ENCODE peak calls at places on chromosomes 11 and 22, in nine cellular contexts. R is PC-3, T is GM23248, N is neural progenitor cell, J is GM23338, O is OCI-LY7, A is HCT116, S is MM.1S, E is SK-N-SH. Y is an unnamed sample. For H3K4me1, the result is how much of the 10 kb centered on the place peaks cover.

GRCh38 chr11:59705281-59705680 is 8.4 kb downstream of the OR10V1 start:
- DNase-seq in S (no peak), E (no peak), N (no peak), O (no peak), R (no peak), J (no peak), A (no peak), T (peak), Y (no peak)

GRCh38 chr11:90476442-90477007 is 253.7 kb upstream of the CHORDC1 start:
- DNase-seq in E (peak), S (peak), A (peak), N (peak), O (peak), T (peak), J (peak), R (peak), Y (peak)

GRCh38 chr22:32712644-32713355 is 88.7 kb upstream of the TIMP3 start:
- DNase-seq in E (no peak), T (peak), R (no peak), O (no peak), A (no peak), N (no peak), S (no peak), J (no peak), Y (no peak)

GRCh38 chr22:47736166-47737034 is 974.0 kb downstream of the TBC1D22A start:
- DNase-seq in R (peak), E (no peak), S (no peak), J (no peak), O (no peak), T (no peak), N (no peak), A (no peak), Y (no peak)

GRCh38 chr11:93905384-93905783 is 55.0 kb upstream of the VSTM5 start:
- DNase-seq in R (peak), S (no peak), J (no peak), A (no peak), N (no peak), T (peak), E (no peak), O (no peak), Y (peak)

GRCh38 chr11:68375337-68375736 is 62.9 kb downstream of the LRP5 start:
- DNase-seq in J (no peak), N (no peak), T (no peak), A (no peak), E (no peak), S (no peak), O (no peak), R (no peak), Y (no peak)

GRCh38 chr22:23789638-23790037 is 2.9 kb downstream of the SMARCB1 start:
- DNase-seq in N (no peak), A (no peak), R (no peak), E (peak), S (no peak), J (no peak), T (no peak), O (peak), Y (no peak)

GRCh38 chr22:41603873-41604332 is 14.3 kb upstream of the PMM1 start:
- DNase-seq in E (no peak), T (no peak), J (no peak), N (no peak), A (no peak), S (peak), O (no peak), R (no peak), Y (no peak)

GRCh38 chr22:41648431-41648830 is 27.3 kb downstream of the XRCC6 start:
- DNase-seq in N (no peak), R (no peak), J (no peak), O (no peak), S (no peak), T (no peak), E (no peak), A (no peak), Y (no peak)

GRCh38 chr11:125579811-125580210 is 10.5 kb downstream of the EI24 start:
- DNase-seq in N (no peak), E (no peak), J (no peak), R (no peak), T (no peak), A (no peak), S (no peak), O (no peak), Y (no peak)

GRCh38 chr11:68436985-68437926 is 23.3 kb upstream of the PPP6R3 start:
- DNase-seq in J (no peak), T (peak), A (no peak), S (no peak), R (peak), O (no peak), N (no peak), E (no peak), Y (no peak)

GRCh38 chr11:46212720-46213119 is 64.7 kb upstream of the CREB3L1 start:
- DNase-seq in R (peak), A (no peak), S (no peak), O (no peak), E (no peak), T (no peak), N (no peak), J (no peak), Y (no peak)
- TF ChIP-seq EZH2phosphoT487 in R (no peak), A (no peak), S (no peak), O (no peak), E (no peak), T (no peak), N (no peak), J (no peak), Y (no peak)

GRCh38 chr11:15764329-15764728 is 592.0 kb downstream of the SOX6 start:
- DNase-seq in S (no peak), N (no peak), E (no peak), T (no peak), A (no peak), J (no peak), R (no peak), O (no peak), Y (no peak)
- H3K4me1 ChIP-seq in S (under half), N (under half), E (under half), T (under half), A (under half), J (under half), R (under half), O (under half), Y (under half)

GRCh38 chr22:19722175-19722914 is 994 bp upstream of the GP1BB start:
- DNase-seq in N (peak), R (no peak), T (no peak), S (no peak), J (peak), A (no peak), O (no peak), E (no peak), Y (no peak)

GRCh38 chr22:19724927-19725661 is 1.8 kb downstream of the GP1BB start:
- DNase-seq in O (no peak), T (no peak), N (no peak), E (no peak), A (no peak), R (no peak), S (no peak), J (no peak), Y (no peak)

GRCh38 chr22:19722915-19723164 is 499 bp upstream of the GP1BB start:
- DNase-seq in E (no peak), A (no peak), J (peak), T (no peak), R (no peak), N (peak), S (no peak), O (no peak), Y (no peak)

GRCh38 chr22:19723990-19724827 is 870 bp downstream of the GP1BB start:
- DNase-seq in S (no peak), T (no peak), N (peak), A (no peak), J (peak), E (no peak), O (peak), R (peak), Y (peak)

GRCh38 chr22:19723165-19723989 is at the start of gene GP1BB:
- DNase-seq in E (no peak), R (peak), J (peak), A (no peak), S (no peak), N (peak), T (no peak), O (no peak), Y (peak)
- H3K4me3 ChIP-seq in E (no peak), R (peak), J (peak), A (peak), S (no peak), N (peak), T (no peak), O (no peak), Y (no peak)

DNA sequence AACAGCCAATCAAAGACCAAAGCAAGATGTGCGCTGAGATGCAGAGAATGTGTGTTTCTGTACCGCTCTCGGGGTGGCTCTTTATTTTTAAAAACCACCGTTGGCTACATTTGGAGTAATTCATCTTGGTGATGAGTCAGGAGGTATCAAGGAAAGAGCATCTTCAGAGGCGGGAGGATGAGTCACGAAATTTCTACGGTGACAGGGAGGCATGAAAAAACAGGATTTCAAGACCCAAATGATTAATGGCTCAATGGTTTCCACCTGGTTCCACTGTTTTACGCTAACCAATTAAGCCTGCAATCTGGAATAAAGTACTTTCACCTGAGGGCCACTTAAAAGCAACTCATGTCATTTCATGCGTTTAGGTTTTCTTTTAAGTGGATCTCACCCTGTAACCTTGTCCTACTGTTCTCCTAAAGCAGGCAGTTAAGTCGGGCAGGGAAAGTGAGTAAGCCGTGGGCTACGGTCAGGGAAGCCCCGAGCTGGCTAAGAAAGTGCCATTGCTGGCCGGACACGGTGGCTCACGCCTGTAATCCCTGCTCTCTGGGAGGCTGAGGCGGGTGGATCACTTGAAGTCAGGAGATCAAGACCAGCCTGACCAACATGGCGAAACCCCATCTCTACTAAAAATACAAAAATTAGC is 74.6 kb downstream of the CELSR1 start:
- DNase-seq in R (peak), N (no peak), A (peak), J (no peak), S (no peak), T (peak), O (no peak), E (no peak), Y (peak)
- TF ChIP-seq EZH2phosphoT487 in R (no peak), N (no peak), A (no peak), J (no peak), S (no peak), T (no peak), O (no peak), E (no peak), Y (no peak)

GRCh38 chr11:120125005-120125404 is 12.9 kb downstream of the TRIM29 start:
- DNase-seq in N (no peak), E (no peak), R (peak), O (no peak), J (no peak), S (no peak), A (peak), T (peak), Y (peak)

GRCh38 chr11:120124355-120124754 is 13.6 kb downstream of the TRIM29 start:
- DNase-seq in A (no peak), J (no peak), S (no peak), N (no peak), T (no peak), O (no peak), E (no peak), R (no peak), Y (no peak)

GRCh38 chr11:120123946-120124345 is 14.0 kb downstream of the TRIM29 start:
- DNase-seq in E (no peak), T (no peak), O (no peak), A (no peak), S (no peak), J (no peak), R (peak), N (no peak), Y (no peak)

GRCh38 chr11:120126543-120126942 is 11.4 kb downstream of the TRIM29 start:
- DNase-seq in J (no peak), O (no peak), E (no peak), T (no peak), A (no peak), N (no peak), S (no peak), R (no peak), Y (no peak)

GRCh38 chr11:120125509-120125908 is 12.4 kb downstream of the TRIM29 start:
- DNase-seq in T (no peak), S (no peak), A (no peak), O (no peak), R (no peak), E (no peak), N (no peak), J (no peak), Y (no peak)
- H3K4me1 ChIP-seq in T (under half), S (under half), A (under half), O (under half), R (half or more), E (under half), N (under half), J (under half), Y (under half)

GRCh38 chr11:92026664-92027063 is 198.0 kb upstream of the FAT3 start:
- DNase-seq in A (no peak), E (no peak), T (no peak), R (no peak), O (no peak), S (no peak), N (no peak), J (no peak), Y (no peak)
- H3K4me3 ChIP-seq in A (no peak), E (no peak), T (no peak), R (no peak), O (no peak), S (no peak), N (no peak), J (peak), Y (no peak)

GRCh38 chr11:77082838-77083552 is 16.2 kb downstream of the CAPN5 start:
- DNase-seq in S (no peak), N (no peak), J (no peak), O (no peak), E (peak), T (peak), A (no peak), R (no peak), Y (no peak)

GRCh38 chr11:77081381-77081851 is 14.6 kb downstream of the CAPN5 start:
- DNase-seq in R (no peak), E (peak), A (no peak), N (no peak), J (no peak), T (no peak), S (no peak), O (no peak), Y (no peak)

GRCh38 chr11:77079666-77080065 is 12.9 kb downstream of the CAPN5 start:
- DNase-seq in A (no peak), E (no peak), T (no peak), J (no peak), S (peak), O (no peak), R (no peak), N (no peak), Y (no peak)

GRCh38 chr11:77081976-77082836 is 15.4 kb downstream of the CAPN5 start:
- DNase-seq in S (no peak), R (no peak), N (no peak), J (no peak), A (no peak), T (no peak), E (peak), O (no peak), Y (no peak)

DNA sequence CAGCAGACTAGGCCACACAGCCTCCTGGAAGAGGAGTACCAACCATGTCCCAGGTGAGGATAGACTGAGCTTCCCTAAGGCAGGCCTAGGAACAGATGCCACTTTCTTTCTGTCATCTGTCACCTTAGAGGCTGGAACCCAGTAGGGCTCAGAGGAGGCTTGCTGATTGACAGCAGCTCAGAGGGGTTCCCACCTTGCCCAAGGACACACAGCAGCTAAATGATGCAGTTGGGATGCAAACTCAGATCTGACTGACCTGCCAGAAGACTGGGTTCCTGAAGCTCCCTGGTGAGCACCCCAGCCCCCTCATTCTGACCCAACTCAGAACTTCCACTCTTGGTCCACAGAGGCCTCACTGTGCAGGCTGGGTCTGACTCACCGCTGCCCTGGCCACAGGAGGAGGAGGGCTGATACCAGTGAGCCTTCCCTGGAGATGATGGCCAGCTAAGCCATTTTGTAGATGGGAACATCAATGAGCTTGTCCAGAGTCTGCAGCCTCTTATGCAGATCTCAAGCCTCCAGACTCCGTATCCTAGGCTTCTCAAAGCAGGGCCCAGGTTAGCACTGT is 14.0 kb downstream of the CAPN5 start:
- DNase-seq in R (no peak), O (no peak), S (no peak), N (no peak), J (no peak), T (peak), A (no peak), E (no peak), Y (no peak)
- TF ChIP-seq EZH2phosphoT487 in R (no peak), O (no peak), S (no peak), N (no peak), J (no peak), T (no peak), A (no peak), E (no peak), Y (no peak)

Y was measured in hepatocyte.